ENCODE peak calls at places on chromosomes 12 and 14, in nine cellular contexts. One of them, this sample, is unnamed.

GRCh38 chr14:72515779-72516770 is 377.8 kb downstream of the DPF3 start:
- DNase-seq in type B pancreatic cell: no peak
- DNase-seq in transverse colon: no peak
- DNase-seq in foreskin fibroblast: peak
- DNase-seq in H54: no peak
- DNase-seq in psoas muscle: no peak
- DNase-seq in stimulated activated CD4-positive, alpha-beta T cell treated with anti-CD3 and anti-CD28 coated beads, TNF-alpha, amount 100 ng/mL, for 24 hours: no peak
- DNase-seq in heart right ventricle: no peak
- DNase-seq in HT1080: peak
- DNase-seq in this sample: no peak

GRCh38 chr12:75480469-75480949 is at the start of gene GLIPR1:
- DNase-seq in type B pancreatic cell: no peak
- DNase-seq in transverse colon: peak
- DNase-seq in foreskin fibroblast: peak
- DNase-seq in H54: peak
- DNase-seq in psoas muscle: peak
- DNase-seq in stimulated activated CD4-positive, alpha-beta T cell treated with anti-CD3 and anti-CD28 coated beads, TNF-alpha, amount 100 ng/mL, for 24 hours: peak
- DNase-seq in heart right ventricle: peak
- DNase-seq in HT1080: peak
- DNase-seq in this sample: peak

GRCh38 chr12:92055877-92056276 is 89.8 kb downstream of the BTG1 start:
- DNase-seq in type B pancreatic cell: no peak
- DNase-seq in transverse colon: peak
- DNase-seq in foreskin fibroblast: no peak
- DNase-seq in H54: no peak
- DNase-seq in psoas muscle: no peak
- DNase-seq in stimulated activated CD4-positive, alpha-beta T cell treated with anti-CD3 and anti-CD28 coated beads, TNF-alpha, amount 100 ng/mL, for 24 hours: no peak
- DNase-seq in heart right ventricle: no peak
- DNase-seq in HT1080: no peak
- DNase-seq in this sample: no peak

GRCh38 chr14:105015905-105016304 is 5.0 kb downstream of the CDCA4 start:
- DNase-seq in type B pancreatic cell: no peak
- DNase-seq in transverse colon: no peak
- DNase-seq in foreskin fibroblast: no peak
- DNase-seq in H54: no peak
- DNase-seq in psoas muscle: no peak
- DNase-seq in stimulated activated CD4-positive, alpha-beta T cell treated with anti-CD3 and anti-CD28 coated beads, TNF-alpha, amount 100 ng/mL, for 24 hours: no peak
- DNase-seq in heart right ventricle: no peak
- DNase-seq in HT1080: no peak
- DNase-seq in this sample: no peak

GRCh38 chr12:86264451-86265328 is 8.5 kb upstream of the MGAT4C start:
- DNase-seq in type B pancreatic cell: no peak
- DNase-seq in transverse colon: peak
- DNase-seq in foreskin fibroblast: no peak
- DNase-seq in H54: no peak
- DNase-seq in psoas muscle: peak
- DNase-seq in stimulated activated CD4-positive, alpha-beta T cell treated with anti-CD3 and anti-CD28 coated beads, TNF-alpha, amount 100 ng/mL, for 24 hours: no peak
- DNase-seq in heart right ventricle: peak
- DNase-seq in HT1080: no peak
- DNase-seq in this sample: no peak

GRCh38 chr14:97107070-97107469 is 309.9 kb downstream of the VRK1 start:
- DNase-seq in type B pancreatic cell: no peak
- DNase-seq in transverse colon: no peak
- DNase-seq in foreskin fibroblast: peak
- DNase-seq in H54: no peak
- DNase-seq in psoas muscle: no peak
- DNase-seq in stimulated activated CD4-positive, alpha-beta T cell treated with anti-CD3 and anti-CD28 coated beads, TNF-alpha, amount 100 ng/mL, for 24 hours: no peak
- DNase-seq in heart right ventricle: no peak
- DNase-seq in HT1080: peak
- DNase-seq in this sample: no peak

GRCh38 chr12:34126239-34126641 is 103.9 kb downstream of the ALG10 start:
- DNase-seq in type B pancreatic cell: no peak
- DNase-seq in transverse colon: no peak
- DNase-seq in foreskin fibroblast: no peak
- DNase-seq in H54: no peak
- DNase-seq in psoas muscle: no peak
- DNase-seq in stimulated activated CD4-positive, alpha-beta T cell treated with anti-CD3 and anti-CD28 coated beads, TNF-alpha, amount 100 ng/mL, for 24 hours: no peak
- DNase-seq in heart right ventricle: no peak
- DNase-seq in HT1080: no peak
- DNase-seq in this sample: peak

GRCh38 chr14:71250791-71251190 is 343.5 kb downstream of the PCNX1 start:
- DNase-seq in type B pancreatic cell: no peak
- DNase-seq in transverse colon: no peak
- DNase-seq in foreskin fibroblast: peak
- DNase-seq in H54: no peak
- DNase-seq in psoas muscle: no peak
- DNase-seq in stimulated activated CD4-positive, alpha-beta T cell treated with anti-CD3 and anti-CD28 coated beads, TNF-alpha, amount 100 ng/mL, for 24 hours: no peak
- DNase-seq in heart right ventricle: no peak
- DNase-seq in HT1080: no peak
- DNase-seq in this sample: no peak

GRCh38 chr14:21356511-21356910 is 27.3 kb downstream of the SUPT16H start:
- DNase-seq in type B pancreatic cell: no peak
- DNase-seq in transverse colon: no peak
- DNase-seq in foreskin fibroblast: no peak
- DNase-seq in H54: no peak
- DNase-seq in psoas muscle: no peak
- DNase-seq in stimulated activated CD4-positive, alpha-beta T cell treated with anti-CD3 and anti-CD28 coated beads, TNF-alpha, amount 100 ng/mL, for 24 hours: no peak
- DNase-seq in heart right ventricle: no peak
- DNase-seq in HT1080: no peak
- DNase-seq in this sample: no peak

GRCh38 chr12:46357438-46358324 is 14.9 kb downstream of the SLC38A2 start:
- DNase-seq in type B pancreatic cell: no peak
- DNase-seq in transverse colon: no peak
- DNase-seq in foreskin fibroblast: peak
- DNase-seq in H54: no peak
- DNase-seq in psoas muscle: no peak
- DNase-seq in stimulated activated CD4-positive, alpha-beta T cell treated with anti-CD3 and anti-CD28 coated beads, TNF-alpha, amount 100 ng/mL, for 24 hours: no peak
- DNase-seq in heart right ventricle: no peak
- DNase-seq in HT1080: peak
- DNase-seq in this sample: no peak

GRCh38 chr12:57514720-57515467 is 5.4 kb downstream of the DDIT3 start:
- DNase-seq in type B pancreatic cell: no peak
- DNase-seq in transverse colon: no peak
- DNase-seq in foreskin fibroblast: no peak
- DNase-seq in H54: no peak
- DNase-seq in psoas muscle: no peak
- DNase-seq in stimulated activated CD4-positive, alpha-beta T cell treated with anti-CD3 and anti-CD28 coated beads, TNF-alpha, amount 100 ng/mL, for 24 hours: no peak
- DNase-seq in heart right ventricle: no peak
- DNase-seq in HT1080: no peak
- DNase-seq in this sample: no peak

GRCh38 chr12:91983935-91984334 is 161.7 kb downstream of the BTG1 start:
- DNase-seq in type B pancreatic cell: no peak
- DNase-seq in transverse colon: no peak
- DNase-seq in foreskin fibroblast: no peak
- DNase-seq in H54: no peak
- DNase-seq in psoas muscle: no peak
- DNase-seq in stimulated activated CD4-positive, alpha-beta T cell treated with anti-CD3 and anti-CD28 coated beads, TNF-alpha, amount 100 ng/mL, for 24 hours: no peak
- DNase-seq in heart right ventricle: no peak
- DNase-seq in HT1080: no peak
- DNase-seq in this sample: no peak

GRCh38 chr14:91890291-91890749 is 23.0 kb upstream of the TC2N start:
- DNase-seq in type B pancreatic cell: no peak
- DNase-seq in transverse colon: no peak
- DNase-seq in foreskin fibroblast: no peak
- DNase-seq in H54: no peak
- DNase-seq in psoas muscle: no peak
- DNase-seq in stimulated activated CD4-positive, alpha-beta T cell treated with anti-CD3 and anti-CD28 coated beads, TNF-alpha, amount 100 ng/mL, for 24 hours: no peak
- DNase-seq in heart right ventricle: no peak
- DNase-seq in HT1080: no peak
- DNase-seq in this sample: no peak

GRCh38 chr14:53929871-53930685 is 26.5 kb downstream of the BMP4 start:
- DNase-seq in type B pancreatic cell: no peak
- DNase-seq in transverse colon: peak
- DNase-seq in foreskin fibroblast: peak
- DNase-seq in H54: no peak
- DNase-seq in psoas muscle: no peak
- DNase-seq in stimulated activated CD4-positive, alpha-beta T cell treated with anti-CD3 and anti-CD28 coated beads, TNF-alpha, amount 100 ng/mL, for 24 hours: no peak
- DNase-seq in heart right ventricle: no peak
- DNase-seq in HT1080: no peak
- DNase-seq in this sample: no peak

GRCh38 chr14:74425525-74426201 is 347 bp downstream of the SYNDIG1L start:
- DNase-seq in type B pancreatic cell: no peak
- DNase-seq in transverse colon: peak
- DNase-seq in foreskin fibroblast: peak
- DNase-seq in H54: no peak
- DNase-seq in psoas muscle: peak
- DNase-seq in stimulated activated CD4-positive, alpha-beta T cell treated with anti-CD3 and anti-CD28 coated beads, TNF-alpha, amount 100 ng/mL, for 24 hours: no peak
- DNase-seq in heart right ventricle: peak
- DNase-seq in HT1080: no peak
- DNase-seq in this sample: peak

GRCh38 chr12:128727999-128728398 is 95.8 kb downstream of the SLC15A4 start:
- DNase-seq in type B pancreatic cell: no peak
- DNase-seq in transverse colon: no peak
- DNase-seq in foreskin fibroblast: no peak
- DNase-seq in H54: peak
- DNase-seq in psoas muscle: no peak
- DNase-seq in stimulated activated CD4-positive, alpha-beta T cell treated with anti-CD3 and anti-CD28 coated beads, TNF-alpha, amount 100 ng/mL, for 24 hours: no peak
- DNase-seq in heart right ventricle: no peak
- DNase-seq in HT1080: peak
- DNase-seq in this sample: no peak

GRCh38 chr12:121484967-121485366 is 85.0 kb downstream of the RNF34 start:
- DNase-seq in type B pancreatic cell: no peak
- DNase-seq in transverse colon: no peak
- DNase-seq in foreskin fibroblast: no peak
- DNase-seq in H54: no peak
- DNase-seq in psoas muscle: no peak
- DNase-seq in stimulated activated CD4-positive, alpha-beta T cell treated with anti-CD3 and anti-CD28 coated beads, TNF-alpha, amount 100 ng/mL, for 24 hours: no peak
- DNase-seq in heart right ventricle: no peak
- DNase-seq in HT1080: no peak
- DNase-seq in this sample: no peak

GRCh38 chr12:85834378-85834777 is 1.8 kb downstream of the RASSF9 start:
- DNase-seq in type B pancreatic cell: no peak
- DNase-seq in transverse colon: no peak
- DNase-seq in foreskin fibroblast: peak
- DNase-seq in H54: no peak
- DNase-seq in psoas muscle: no peak
- DNase-seq in stimulated activated CD4-positive, alpha-beta T cell treated with anti-CD3 and anti-CD28 coated beads, TNF-alpha, amount 100 ng/mL, for 24 hours: no peak
- DNase-seq in heart right ventricle: no peak
- DNase-seq in HT1080: no peak
- DNase-seq in this sample: no peak

GRCh38 chr14:35571598-35571997 is 37.6 kb downstream of the INSM2 start:
- DNase-seq in type B pancreatic cell: no peak
- DNase-seq in transverse colon: no peak
- DNase-seq in foreskin fibroblast: no peak
- DNase-seq in H54: no peak
- DNase-seq in psoas muscle: no peak
- DNase-seq in stimulated activated CD4-positive, alpha-beta T cell treated with anti-CD3 and anti-CD28 coated beads, TNF-alpha, amount 100 ng/mL, for 24 hours: no peak
- DNase-seq in heart right ventricle: no peak
- DNase-seq in HT1080: no peak
- DNase-seq in this sample: no peak

GRCh38 chr12:11696084-11696483 is 46.6 kb downstream of the ETV6 start:
- DNase-seq in type B pancreatic cell: no peak
- DNase-seq in transverse colon: no peak
- DNase-seq in foreskin fibroblast: no peak
- DNase-seq in H54: no peak
- DNase-seq in psoas muscle: no peak
- DNase-seq in stimulated activated CD4-positive, alpha-beta T cell treated with anti-CD3 and anti-CD28 coated beads, TNF-alpha, amount 100 ng/mL, for 24 hours: no peak
- DNase-seq in heart right ventricle: no peak
- DNase-seq in HT1080: no peak
- DNase-seq in this sample: no peak

GRCh38 chr14:34843011-34843554 is 32.1 kb downstream of the BAZ1A start:
- DNase-seq in type B pancreatic cell: no peak
- DNase-seq in transverse colon: no peak
- DNase-seq in foreskin fibroblast: peak
- DNase-seq in H54: peak
- DNase-seq in psoas muscle: no peak
- DNase-seq in stimulated activated CD4-positive, alpha-beta T cell treated with anti-CD3 and anti-CD28 coated beads, TNF-alpha, amount 100 ng/mL, for 24 hours: no peak
- DNase-seq in heart right ventricle: no peak
- DNase-seq in HT1080: peak
- DNase-seq in this sample: peak

GRCh38 chr12:51923506-51924365 is 16.4 kb downstream of the ACVRL1 start:
- DNase-seq in type B pancreatic cell: no peak
- DNase-seq in transverse colon: peak
- DNase-seq in foreskin fibroblast: peak
- DNase-seq in H54: no peak
- DNase-seq in psoas muscle: peak
- DNase-seq in stimulated activated CD4-positive, alpha-beta T cell treated with anti-CD3 and anti-CD28 coated beads, TNF-alpha, amount 100 ng/mL, for 24 hours: peak
- DNase-seq in heart right ventricle: peak
- DNase-seq in HT1080: peak
- DNase-seq in this sample: no peak

GRCh38 chr14:66244834-66245233 is 241.3 kb upstream of the CCDC196 start:
- DNase-seq in type B pancreatic cell: no peak
- DNase-seq in transverse colon: no peak
- DNase-seq in foreskin fibroblast: no peak
- DNase-seq in H54: no peak
- DNase-seq in psoas muscle: no peak
- DNase-seq in stimulated activated CD4-positive, alpha-beta T cell treated with anti-CD3 and anti-CD28 coated beads, TNF-alpha, amount 100 ng/mL, for 24 hours: no peak
- DNase-seq in heart right ventricle: no peak
- DNase-seq in HT1080: no peak
- DNase-seq in this sample: no peak

GRCh38 chr14:50052517-50052916 is 63.9 kb downstream of the VCPKMT start:
- DNase-seq in type B pancreatic cell: no peak
- DNase-seq in transverse colon: no peak
- DNase-seq in foreskin fibroblast: no peak
- DNase-seq in H54: no peak
- DNase-seq in psoas muscle: no peak
- DNase-seq in stimulated activated CD4-positive, alpha-beta T cell treated with anti-CD3 and anti-CD28 coated beads, TNF-alpha, amount 100 ng/mL, for 24 hours: no peak
- DNase-seq in heart right ventricle: no peak
- DNase-seq in HT1080: no peak
- DNase-seq in this sample: no peak

GRCh38 chr12:110600254-110600653 is 13.7 kb upstream of the TCTN1 start:
- DNase-seq in type B pancreatic cell: no peak
- DNase-seq in transverse colon: no peak
- DNase-seq in foreskin fibroblast: peak
- DNase-seq in H54: no peak
- DNase-seq in psoas muscle: no peak
- DNase-seq in stimulated activated CD4-positive, alpha-beta T cell treated with anti-CD3 and anti-CD28 coated beads, TNF-alpha, amount 100 ng/mL, for 24 hours: no peak
- DNase-seq in heart right ventricle: no peak
- DNase-seq in HT1080: peak
- DNase-seq in this sample: peak

GRCh38 chr12:72282721-72283120 is 10.6 kb downstream of the TRHDE start:
- DNase-seq in type B pancreatic cell: no peak
- DNase-seq in transverse colon: no peak
- DNase-seq in foreskin fibroblast: peak
- DNase-seq in H54: no peak
- DNase-seq in psoas muscle: no peak
- DNase-seq in stimulated activated CD4-positive, alpha-beta T cell treated with anti-CD3 and anti-CD28 coated beads, TNF-alpha, amount 100 ng/mL, for 24 hours: no peak
- DNase-seq in heart right ventricle: no peak
- DNase-seq in HT1080: peak
- DNase-seq in this sample: no peak

GRCh38 chr12:18898469-18898868 is 160.6 kb downstream of the CAPZA3 start:
- DNase-seq in type B pancreatic cell: no peak
- DNase-seq in transverse colon: no peak
- DNase-seq in foreskin fibroblast: peak
- DNase-seq in H54: no peak
- DNase-seq in psoas muscle: no peak
- DNase-seq in stimulated activated CD4-positive, alpha-beta T cell treated with anti-CD3 and anti-CD28 coated beads, TNF-alpha, amount 100 ng/mL, for 24 hours: no peak
- DNase-seq in heart right ventricle: no peak
- DNase-seq in HT1080: peak
- DNase-seq in this sample: no peak

This sample was measured in hepatic stellate cell.